ENCODE peak calls at places on chromosomes 11 and 22, in eight cellular contexts. C is SW 1271; K is mammary epithelial cell; A is ACHN; T is progenitor cell of endocrine pancreas; W is upper lobe of left lung; B is NCI-H2171 treated with DMSO at 0.1 percent for 48 hours; E is central memory CD8-positive, alpha-beta T cell. N is an unnamed sample.

GRCh38 chr22:35111244-35111643 is 45.3 kb downstream of the ISX start:
- DNase-seq in C (no peak), K (no peak), A (no peak), T (no peak), W (no peak), B (no peak), E (no peak), N (no peak)

GRCh38 chr11:77324508-77324907 is 23.0 kb upstream of the GDPD4 start:
- DNase-seq in C (no peak), K (no peak), A (no peak), T (no peak), W (no peak), B (no peak), E (no peak), N (no peak)

GRCh38 chr11:665707-666281 is 28.7 kb downstream of the DRD4 start:
- DNase-seq in C (no peak), K (no peak), A (no peak), T (no peak), W (no peak), B (no peak), E (no peak), N (no peak)

GRCh38 chr11:73225001-73225686 is 7.1 kb downstream of the P2RY2 start:
- DNase-seq in C (no peak), K (no peak), A (no peak), T (no peak), W (peak), B (no peak), E (no peak), N (no peak)

GRCh38 chr11:12223771-12224536 is 113.6 kb downstream of the MICAL2 start:
- DNase-seq in C (no peak), K (peak), A (no peak), T (no peak), W (peak), B (no peak), E (no peak), N (no peak)

GRCh38 chr22:39592104-39593060 is 21.8 kb downstream of the CACNA1I start:
- DNase-seq in C (no peak), K (peak), A (peak), T (no peak), W (peak), B (peak), E (no peak), N (peak)

GRCh38 chr22:41968601-41969000 is 642 bp upstream of the SEPTIN3 start:
- DNase-seq in C (no peak), K (no peak), A (no peak), T (no peak), W (no peak), B (peak), E (no peak), N (no peak)

GRCh38 chr22:44309137-44309536 is 3.6 kb downstream of the SHISAL1 start:
- DNase-seq in C (no peak), K (peak), A (peak), T (no peak), W (no peak), B (no peak), E (no peak), N (peak)

GRCh38 chr11:32792111-32792947 is 2.1 kb downstream of the CCDC73 start:
- DNase-seq in C (no peak), K (no peak), A (peak), T (no peak), W (no peak), B (no peak), E (no peak), N (no peak)

GRCh38 chr11:117384045-117384444 is 56.4 kb downstream of the CEP164 start:
- DNase-seq in C (peak), K (peak), A (peak), T (no peak), W (no peak), B (no peak), E (no peak), N (no peak)

GRCh38 chr11:44863231-44863630 is 87.5 kb downstream of the TP53I11 start:
- DNase-seq in C (no peak), K (no peak), A (no peak), T (no peak), W (no peak), B (no peak), E (no peak), N (no peak)

GRCh38 chr11:66617148-66617814 is 851 bp downstream of the RBM14 start:
- DNase-seq in C (peak), K (peak), A (peak), T (no peak), W (peak), B (no peak), E (no peak), N (no peak)

GRCh38 chr11:122983438-122984185 is 2.0 kb upstream of the BSX start:
- DNase-seq in C (no peak), K (no peak), A (no peak), T (no peak), W (no peak), B (no peak), E (no peak), N (no peak)

GRCh38 chr22:33605201-33605600 is 315.1 kb downstream of the LARGE1 start:
- DNase-seq in C (no peak), K (no peak), A (no peak), T (no peak), W (no peak), B (no peak), E (no peak), N (no peak)

GRCh38 chr11:77400306-77400705 is 73.6 kb downstream of the PAK1 start:
- DNase-seq in C (no peak), K (no peak), A (no peak), T (no peak), W (no peak), B (peak), E (no peak), N (no peak)

GRCh38 chr11:75589933-75590332 is 27.9 kb downstream of the SERPINH1 start:
- DNase-seq in C (no peak), K (no peak), A (no peak), T (no peak), W (no peak), B (no peak), E (no peak), N (no peak)

GRCh38 chr22:50260801-50261614 is 475 bp downstream of the MAPK12 start:
- DNase-seq in C (no peak), K (peak), A (peak), T (no peak), W (no peak), B (peak), E (no peak), N (no peak)

GRCh38 chr11:43835104-43835503 is 45.5 kb upstream of the ALKBH3 start:
- DNase-seq in C (no peak), K (no peak), A (no peak), T (no peak), W (no peak), B (no peak), E (no peak), N (no peak)

GRCh38 chr11:66727883-66728759 is 895 bp downstream of the SPTBN2 start:
- DNase-seq in C (no peak), K (no peak), A (no peak), T (no peak), W (no peak), B (peak), E (no peak), N (no peak)

GRCh38 chr11:94544832-94545640 is 1.3 kb downstream of the FUT4 start:
- DNase-seq in C (no peak), K (no peak), A (no peak), T (peak), W (peak), B (no peak), E (no peak), N (no peak)

N was measured in pulmonary artery endothelial cell.